ENCODE peak calls at places on chromosomes 13 and 19, in seven cellular contexts. P, E, H, C, F, A and V are unnamed samples.

GRCh38 chr13:77230560-77230959 is 96.3 kb downstream of the MYCBP2 start:
- DNase-seq in C (no peak), A (no peak), H (no peak), P (no peak), F (no peak), E (no peak), V (no peak)

GRCh38 chr19:23788415-23788814 is 29.7 kb upstream of the ZNF681 start:
- DNase-seq in F (no peak), P (no peak), A (no peak), H (no peak), C (no peak), E (no peak), V (no peak)

GRCh38 chr13:22499919-22500318 is 680.9 kb upstream of the SGCG start:
- DNase-seq in P (no peak), C (no peak), F (no peak), A (no peak), E (no peak), H (no peak), V (no peak)

GRCh38 chr13:25181597-25181996 is 9.5 kb upstream of the AMER2 start:
- DNase-seq in A (no peak), E (no peak), C (no peak), P (no peak), H (no peak), F (no peak), V (no peak)

GRCh38 chr19:13215572-13216380 is 65.6 kb downstream of the IER2 start:
- DNase-seq in A (peak), F (no peak), E (no peak), P (no peak), H (peak), C (no peak), V (no peak)

GRCh38 chr13:28568286-28568685 is 73.4 kb upstream of the FLT1 start:
- DNase-seq in A (no peak), F (no peak), P (peak), H (no peak), C (no peak), E (peak), V (peak)

GRCh38 chr19:28966737-28967401 is 246.1 kb downstream of the UQCRFS1 start:
- DNase-seq in P (no peak), H (no peak), E (no peak), A (no peak), C (no peak), F (no peak), V (no peak)

GRCh38 chr19:7902796-7903243 is 857 bp upstream of the MAP2K7 start:
- DNase-seq in C (no peak), E (no peak), A (no peak), H (no peak), F (no peak), P (no peak), V (no peak)

GRCh38 chr19:3504723-3505122 is 1.4 kb upstream of the FZR1 start:
- DNase-seq in P (no peak), A (no peak), C (no peak), E (no peak), F (no peak), H (no peak), V (no peak)

GRCh38 chr19:1131718-1132552 is 28.1 kb downstream of the GPX4 start:
- DNase-seq in A (no peak), C (no peak), F (no peak), P (peak), E (no peak), H (peak), V (no peak)

GRCh38 chr13:50576156-50576555 is 267.3 kb downstream of the DLEU7 start:
- DNase-seq in A (no peak), C (no peak), F (no peak), P (no peak), H (no peak), E (no peak), V (no peak)

GRCh38 chr13:79749556-79749955 is 268.6 kb downstream of the NDFIP2 start:
- DNase-seq in H (no peak), F (no peak), C (no peak), P (no peak), A (no peak), E (no peak), V (no peak)

GRCh38 chr19:30719991-30720329 is 347.8 kb downstream of the ZNF536 start:
- DNase-seq in C (no peak), F (no peak), H (no peak), A (no peak), E (peak), P (no peak), V (no peak)

GRCh38 chr13:19845758-19846157 is 17.7 kb downstream of the ZMYM5 start:
- DNase-seq in F (peak), H (no peak), E (peak), A (peak), P (peak), C (no peak), V (peak)

GRCh38 chr13:40672310-40673060 is 6.0 kb upstream of the FOXO1 start:
- DNase-seq in C (no peak), F (peak), A (peak), H (no peak), P (peak), E (peak), V (no peak)

GRCh38 chr13:98598043-98598442 is 21.1 kb upstream of the STK24 start:
- DNase-seq in H (no peak), E (no peak), F (no peak), A (peak), P (no peak), C (no peak), V (no peak)

GRCh38 chr13:36891752-36892151 is 28.3 kb downstream of the SMAD9 start:
- DNase-seq in A (no peak), E (no peak), P (no peak), C (no peak), H (no peak), F (no peak), V (no peak)

GRCh38 chr19:13965926-13966683 is 13.8 kb downstream of the DCAF15 start:
- DNase-seq in C (no peak), E (no peak), H (no peak), A (no peak), P (no peak), F (no peak), V (no peak)

GRCh38 chr13:110350509-110350908 is 43.4 kb downstream of the COL4A2 start:
- DNase-seq in P (no peak), C (no peak), E (no peak), F (no peak), H (no peak), A (no peak), V (no peak)

GRCh38 chr13:93951153-93951552 is 528.3 kb downstream of the DCT start:
- DNase-seq in C (no peak), E (no peak), H (no peak), F (no peak), A (no peak), P (no peak), V (no peak)
- TF ChIP-seq JUND in C (no peak), E (no peak), H (no peak), F (no peak), A (no peak), P (no peak), V (no peak)

GRCh38 chr19:55674841-55675660 is at the start of gene EPN1:
- DNase-seq in H (peak), P (peak), A (peak), E (peak), C (peak), F (peak), V (peak)

GRCh38 chr19:55672418-55672817 is 2.6 kb upstream of the EPN1 start:
- DNase-seq in E (no peak), A (no peak), C (no peak), H (no peak), F (no peak), P (peak), V (no peak)

GRCh38 chr19:55673889-55674288 is 1.1 kb upstream of the EPN1 start:
- DNase-seq in F (no peak), P (peak), C (no peak), E (no peak), H (no peak), A (no peak), V (no peak)

GRCh38 chr19:55674459-55674840 is 576 bp upstream of the EPN1 start:
- DNase-seq in C (no peak), H (no peak), E (no peak), P (no peak), F (no peak), A (no peak), V (no peak)

GRCh38 chr19:55673465-55673864 is 1.6 kb upstream of the EPN1 start:
- DNase-seq in A (no peak), E (no peak), F (no peak), P (no peak), C (no peak), H (no peak), V (no peak)
- TF ChIP-seq JUND in A (no peak), E (no peak), F (no peak), P (no peak), C (no peak), H (no peak), V (no peak)

GRCh38 chr19:36139473-36140288 is at the start of gene CAPNS1:
- DNase-seq in C (peak), E (peak), A (peak), P (peak), F (peak), H (peak), V (peak)

GRCh38 chr19:36139120-36139472 is 770 bp upstream of the CAPNS1 start:
- DNase-seq in F (no peak), A (peak), P (no peak), E (no peak), C (no peak), H (no peak), V (no peak)

GRCh38 chr19:36141039-36141914 is 1.4 kb downstream of the CAPNS1 start:
- DNase-seq in F (peak), H (peak), C (peak), A (peak), E (peak), P (peak), V (peak)

GRCh38 chr19:36140289-36141038 is 598 bp downstream of the CAPNS1 start:
- DNase-seq in P (peak), A (peak), F (no peak), C (no peak), H (no peak), E (peak), V (peak)

DNA sequence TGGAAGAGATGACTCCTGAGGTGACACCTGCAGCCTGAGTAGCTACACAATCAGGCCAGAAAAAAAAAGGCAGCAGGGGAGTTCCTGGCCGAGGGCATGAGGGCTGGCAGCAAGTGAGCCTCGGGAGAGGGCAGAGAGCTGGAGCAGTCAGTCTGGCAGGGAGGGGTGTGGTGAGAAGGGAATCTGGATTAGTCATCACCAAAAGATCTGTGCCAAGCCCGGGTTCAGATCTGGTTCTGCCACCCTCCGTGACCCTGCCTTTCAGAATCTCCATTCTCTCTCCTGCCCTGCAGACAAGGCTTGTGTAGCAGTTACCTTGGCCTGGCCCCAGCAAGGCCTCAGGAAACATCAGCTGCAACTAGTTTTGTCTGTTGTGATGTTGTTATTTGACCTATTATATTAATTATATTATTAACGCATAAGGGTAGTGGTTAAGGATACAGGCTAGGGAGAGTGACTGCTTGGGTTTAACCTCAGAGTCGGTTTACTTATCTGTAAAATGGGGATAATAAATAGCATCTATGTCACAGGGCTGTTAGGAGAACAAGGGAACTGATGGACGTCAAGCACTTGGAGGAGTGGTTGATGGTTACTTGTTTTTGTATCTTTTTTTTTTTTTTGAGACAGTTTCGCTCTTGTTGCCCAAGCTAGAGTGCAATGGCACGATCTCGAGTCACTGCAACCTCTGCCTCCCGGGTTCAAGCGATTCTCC is 2.7 kb upstream of the CAPNS1 start:
- DNase-seq in C (no peak), H (no peak), P (no peak), A (no peak), E (no peak), F (peak), V (peak)
- TF ChIP-seq JUND in C (no peak), H (no peak), P (no peak), A (no peak), E (peak), F (peak), V (peak)

GRCh38 chr19:18574691-18575291 is 3.1 kb downstream of the UBA52 start:
- DNase-seq in F (no peak), H (no peak), P (no peak), A (no peak), E (no peak), C (no peak), V (no peak)

GRCh38 chr19:18571564-18572344 is at the start of gene UBA52:
- DNase-seq in P (peak), E (peak), A (peak), H (peak), F (peak), C (peak), V (peak)

GRCh38 chr19:18576383-18576782 is 4.7 kb downstream of the UBA52 start:
- DNase-seq in H (no peak), E (no peak), F (no peak), A (no peak), P (no peak), C (no peak), V (no peak)

GRCh38 chr19:18580311-18580710 is 8.3 kb upstream of the REX1BD start:
- DNase-seq in A (no peak), C (no peak), E (no peak), P (no peak), F (no peak), H (no peak), V (no peak)

GRCh38 chr19:18577365-18577914 is 5.8 kb downstream of the UBA52 start:
- DNase-seq in H (no peak), E (no peak), P (no peak), A (no peak), F (no peak), C (no peak), V (no peak)
- TF ChIP-seq JUND in H (no peak), E (no peak), P (no peak), A (no peak), F (no peak), C (no peak), V (no peak)

GRCh38 chr19:2226840-2227360 is 9.2 kb downstream of the PLEKHJ1 start:
- DNase-seq in H (no peak), E (no peak), F (no peak), P (no peak), C (no peak), A (no peak), V (no peak)

GRCh38 chr19:2229103-2230028 is 6.8 kb downstream of the PLEKHJ1 start:
- DNase-seq in F (no peak), E (no peak), H (no peak), A (no peak), P (no peak), C (no peak), V (no peak)

GRCh38 chr19:2226051-2226839 is 9.9 kb downstream of the PLEKHJ1 start:
- DNase-seq in E (no peak), P (no peak), C (no peak), F (no peak), H (no peak), A (no peak), V (no peak)

GRCh38 chr19:2228157-2229030 is 7.7 kb downstream of the PLEKHJ1 start:
- DNase-seq in H (no peak), C (no peak), A (no peak), P (no peak), F (no peak), E (no peak), V (no peak)

DNA sequence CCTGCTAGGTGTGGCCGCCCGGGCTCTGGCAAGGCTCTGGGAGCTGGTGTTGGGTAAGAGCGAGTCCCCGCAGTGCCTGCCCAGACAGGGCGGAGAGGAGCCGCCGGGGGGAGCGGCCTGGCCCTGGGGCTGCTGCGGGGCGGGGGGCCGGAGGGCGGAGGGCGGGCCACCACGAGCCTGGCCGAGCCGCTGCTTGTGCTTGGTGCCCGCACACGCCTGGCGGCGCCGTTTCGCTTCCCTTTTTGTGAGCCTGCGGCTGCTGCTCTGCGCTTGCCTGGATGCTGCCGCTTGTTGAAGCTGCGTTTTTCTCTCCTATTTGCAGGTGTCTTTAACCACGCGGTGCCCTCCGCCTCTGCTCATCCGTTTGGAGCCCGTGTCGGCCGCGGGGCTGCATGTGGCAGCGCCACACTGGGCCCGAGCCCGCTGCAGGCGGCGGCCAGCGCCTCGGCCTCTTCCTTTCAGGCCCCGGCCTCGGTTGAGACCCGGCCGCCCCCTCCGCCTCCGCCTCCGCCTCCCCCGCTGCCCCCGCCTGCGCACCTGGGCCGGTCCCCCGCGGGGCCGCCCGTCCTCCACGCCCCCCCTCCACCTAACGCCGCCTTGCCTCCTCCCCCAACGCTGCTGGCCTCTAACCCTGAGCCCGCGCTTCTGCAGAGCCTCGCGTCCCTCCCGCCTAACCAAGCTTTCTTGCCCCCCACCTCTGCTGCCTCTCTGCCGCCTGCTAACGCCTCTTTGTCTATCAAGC is 8.5 kb downstream of the PLEKHJ1 start:
- DNase-seq in P (no peak), A (no peak), H (no peak), F (no peak), E (no peak), C (no peak), V (no peak)
- TF ChIP-seq JUND in P (no peak), A (no peak), H (no peak), F (no peak), E (no peak), C (no peak), V (no peak)

DNA sequence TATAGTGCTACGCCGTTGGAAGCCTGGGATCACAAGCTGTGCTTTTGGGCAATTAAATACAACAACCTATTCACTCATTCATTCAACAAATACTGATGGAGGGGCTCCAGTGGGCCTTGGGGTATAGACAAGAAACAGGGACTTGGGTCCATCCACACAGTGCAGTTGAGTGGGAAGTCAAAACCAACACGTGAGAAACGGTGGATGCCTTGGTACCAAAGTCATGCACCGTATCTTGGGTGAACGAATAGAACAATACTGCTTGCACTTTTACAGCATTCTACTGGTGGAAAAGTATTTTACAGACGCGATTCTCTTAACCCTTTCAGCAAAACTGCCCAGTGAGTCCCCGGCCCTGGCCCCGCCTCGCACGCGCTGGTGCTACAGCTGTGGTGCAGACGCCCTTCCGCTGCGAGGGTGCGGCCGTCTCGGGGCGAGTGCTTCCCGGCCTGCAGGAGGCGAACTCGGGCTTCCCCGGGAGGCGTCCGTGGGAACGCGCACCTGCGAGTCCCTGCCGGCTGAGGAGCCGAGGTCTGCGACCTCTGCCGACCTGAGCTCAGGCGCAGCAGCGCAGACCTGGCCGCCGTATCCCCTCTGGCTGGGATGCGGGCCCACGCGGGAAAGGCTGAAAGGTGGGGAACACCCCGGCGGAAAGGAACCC is 8.3 kb downstream of the TNFRSF19 start:
- DNase-seq in A (peak), P (peak), E (peak), C (peak), H (no peak), F (no peak), V (peak)
- TF ChIP-seq JUND in A (no peak), P (no peak), E (no peak), C (no peak), H (no peak), F (no peak), V (no peak)

GRCh38 chr19:40907968-40908735 is 26.1 kb upstream of the CYP2A7 start:
- DNase-seq in A (no peak), E (no peak), F (no peak), H (no peak), P (peak), C (no peak), V (no peak)
- TF ChIP-seq JUND in A (no peak), E (no peak), F (no peak), H (no peak), P (no peak), C (no peak), V (no peak)